ENCODE peak calls at places on chromosomes 2 and 18, in eight cellular contexts. O is H9; Y is epithelial cell of prostate; Q is activated effector memory CD4-positive, alpha-beta T cell treated with anti-CD3 and anti-CD28 coated beads, Interleukin-2, amount 50 U/mL, for 16 hours; H is GM10248; E is GM04504; A is B cell; K is H54. B is an unnamed sample.

GRCh38 chr18:45589559-45590041 is 25.7 kb upstream of the SLC14A2 start:
- DNase-seq in O (no peak), Y (no peak), Q (no peak), H (no peak), E (peak), A (no peak), K (peak), B (no peak)

GRCh38 chr2:101446869-101447268 is 28.0 kb downstream of the RFX8 start:
- DNase-seq in O (no peak), Y (peak), Q (no peak), H (no peak), E (peak), A (no peak), K (peak), B (no peak)

GRCh38 chr18:79588636-79589481 is 90.7 kb upstream of the CTDP1 start:
- DNase-seq in O (no peak), Y (no peak), Q (no peak), H (no peak), E (peak), A (no peak), K (no peak), B (peak)

GRCh38 chr2:180905002-180905401 is 75.4 kb upstream of the UBE2E3 start:
- DNase-seq in O (peak), Y (no peak), Q (no peak), H (no peak), E (no peak), A (no peak), K (no peak), B (no peak)

GRCh38 chr2:48248251-48248933 is 281.6 kb upstream of the STON1 start:
- DNase-seq in O (peak), Y (peak), Q (no peak), H (peak), E (peak), A (no peak), K (peak), B (no peak)

GRCh38 chr2:95062716-95063400 is 37.4 kb downstream of the MAL start:
- DNase-seq in O (no peak), Y (no peak), Q (peak), H (peak), E (no peak), A (peak), K (no peak), B (no peak)

GRCh38 chr2:100965596-100965995 is 36.5 kb upstream of the RPL31 start:
- DNase-seq in O (no peak), Y (no peak), Q (no peak), H (no peak), E (no peak), A (no peak), K (no peak), B (no peak)

GRCh38 chr2:74003494-74004211 is 18.9 kb downstream of the TET3 start:
- DNase-seq in O (peak), Y (no peak), Q (peak), H (no peak), E (peak), A (no peak), K (no peak), B (no peak)

GRCh38 chr2:166609183-166609959 is 115.3 kb upstream of the SCN7A start:
- DNase-seq in O (peak), Y (no peak), Q (no peak), H (no peak), E (no peak), A (no peak), K (no peak), B (no peak)

GRCh38 chr2:211159972-211160371 is 603.6 kb downstream of the CPS1 start:
- DNase-seq in O (no peak), Y (no peak), Q (no peak), H (no peak), E (no peak), A (no peak), K (no peak), B (no peak)

GRCh38 chr18:2894841-2895370 is 48.1 kb downstream of the EMILIN2 start:
- DNase-seq in O (no peak), Y (no peak), Q (peak), H (no peak), E (no peak), A (no peak), K (no peak), B (no peak)

GRCh38 chr2:128535928-128536327 is 217.3 kb upstream of the HS6ST1 start:
- DNase-seq in O (no peak), Y (no peak), Q (no peak), H (no peak), E (peak), A (no peak), K (peak), B (no peak)

GRCh38 chr2:231922945-231923344 is 3.3 kb downstream of the NPPC start:
- DNase-seq in O (no peak), Y (no peak), Q (peak), H (no peak), E (no peak), A (no peak), K (no peak), B (no peak)

GRCh38 chr2:102514061-102514785 is 41.2 kb downstream of the SLC9A4 start:
- DNase-seq in O (no peak), Y (peak), Q (no peak), H (no peak), E (peak), A (no peak), K (peak), B (no peak)

GRCh38 chr2:69340101-69340775 is 46.8 kb downstream of the GFPT1 start:
- DNase-seq in O (no peak), Y (no peak), Q (no peak), H (no peak), E (peak), A (no peak), K (no peak), B (no peak)

GRCh38 chr2:42138163-42139016 is 30.8 kb upstream of the EML4 start:
- DNase-seq in O (no peak), Y (no peak), Q (no peak), H (no peak), E (peak), A (no peak), K (no peak), B (no peak)

GRCh38 chr2:86064006-86064405 is 41.7 kb downstream of the POLR1A start:
- DNase-seq in O (no peak), Y (no peak), Q (no peak), H (no peak), E (no peak), A (no peak), K (no peak), B (no peak)

GRCh38 chr2:219451626-219452360 is 17.1 kb downstream of the SPEG start:
- DNase-seq in O (no peak), Y (no peak), Q (no peak), H (no peak), E (no peak), A (no peak), K (no peak), B (no peak)

GRCh38 chr2:24840164-24840869 is 47.1 kb downstream of the CENPO start:
- DNase-seq in O (no peak), Y (no peak), Q (no peak), H (no peak), E (no peak), A (no peak), K (no peak), B (no peak)

GRCh38 chr18:58541789-58542425 is 87.0 kb downstream of the ALPK2 start:
- DNase-seq in O (no peak), Y (peak), Q (peak), H (peak), E (peak), A (no peak), K (peak), B (no peak)

GRCh38 chr2:157792345-157793052 is 83.6 kb downstream of the ACVR1 start:
- DNase-seq in O (no peak), Y (no peak), Q (no peak), H (no peak), E (no peak), A (no peak), K (peak), B (no peak)